ENCODE peak calls at places on chromosomes 3 and 15, in nine cellular contexts. O is tibial nerve, E is foreskin fibroblast, X is PC-9, N is AG10803, Q is transverse colon, I is kidney epithelial cell, J is fibroblast of lung, V is epithelial cell of esophagus. T is an unnamed sample.

GRCh38 chr15:36361351-36361870 is 218.0 kb upstream of the CDIN1 start:
- DNase-seq in O (no peak), E (peak), X (no peak), N (peak), Q (no peak), I (no peak), J (peak), V (peak), T (no peak)

GRCh38 chr3:126548556-126549466 is 9.9 kb downstream of the C3orf22 start:
- DNase-seq in O (no peak), E (no peak), X (no peak), N (no peak), Q (peak), I (no peak), J (no peak), V (no peak), T (no peak)

GRCh38 chr3:8760506-8760905 is 8.9 kb downstream of the OXTR start:
- DNase-seq in O (no peak), E (no peak), X (no peak), N (no peak), Q (no peak), I (no peak), J (peak), V (no peak), T (no peak)

GRCh38 chr15:51621917-51622268 is 678 bp downstream of the DMXL2 start:
- DNase-seq in O (peak), E (peak), X (no peak), N (peak), Q (peak), I (no peak), J (peak), V (peak), T (peak)

GRCh38 chr3:73637042-73637441 is 12.3 kb upstream of the PDZRN3 start:
- DNase-seq in O (no peak), E (peak), X (no peak), N (peak), Q (no peak), I (no peak), J (peak), V (peak), T (no peak)

GRCh38 chr15:82891025-82891390 is 61.5 kb downstream of the HOMER2 start:
- DNase-seq in O (no peak), E (no peak), X (no peak), N (no peak), Q (no peak), I (no peak), J (no peak), V (no peak), T (no peak)

GRCh38 chr15:39139431-39140059 is 441.3 kb upstream of the THBS1 start:
- DNase-seq in O (no peak), E (no peak), X (no peak), N (no peak), Q (no peak), I (no peak), J (no peak), V (no peak), T (no peak)

GRCh38 chr3:37668831-37669610 is 192.7 kb upstream of the CTDSPL start:
- DNase-seq in O (no peak), E (no peak), X (no peak), N (no peak), Q (peak), I (no peak), J (no peak), V (no peak), T (no peak)

DNA sequence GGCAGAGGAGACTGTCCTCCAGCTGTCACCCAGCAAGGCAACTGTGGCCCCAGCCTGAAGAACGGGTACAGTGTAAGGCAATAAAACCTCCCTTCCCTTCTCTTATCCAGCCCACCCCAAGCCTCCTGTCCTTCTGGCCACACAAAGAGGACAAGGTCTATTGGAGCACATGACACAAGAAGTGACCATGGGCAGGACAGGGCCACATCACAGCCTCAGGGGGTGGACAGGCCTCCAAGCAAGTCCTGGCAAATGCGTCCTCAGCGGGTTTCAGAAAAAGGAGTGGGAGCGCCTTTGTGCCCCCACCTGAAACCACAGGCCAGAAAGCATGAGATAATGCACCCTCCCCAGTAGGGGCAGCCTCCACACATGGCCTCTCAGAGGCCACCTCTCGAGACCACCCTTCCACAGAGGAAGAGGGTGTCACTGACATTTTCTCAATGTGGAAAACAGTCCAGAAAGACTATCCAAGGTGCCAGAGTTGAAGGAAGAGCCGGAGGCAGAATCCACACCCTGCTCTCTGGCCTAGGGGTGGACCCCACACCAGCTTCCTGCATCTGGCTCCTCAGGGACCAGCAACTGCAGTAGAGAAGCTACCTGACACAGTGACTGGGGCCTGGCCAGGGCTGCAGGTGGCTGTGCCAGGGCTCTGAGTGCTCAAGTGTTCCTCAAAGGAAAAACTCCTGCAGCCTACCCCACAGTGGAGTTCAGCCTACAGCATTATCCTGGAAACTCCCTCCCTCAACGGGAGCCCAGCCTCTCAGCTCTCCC is 43.9 kb downstream of the CCDC12 start:
- DNase-seq in O (no peak), E (no peak), X (no peak), N (no peak), Q (no peak), I (no peak), J (no peak), V (no peak), T (no peak)
- TF ChIP-seq CTCF in O (no peak), E (no peak), X (no peak), N (no peak), Q (no peak), I (no peak), J (no peak), V (no peak), T (no peak)

GRCh38 chr3:152938974-152939636 is 104.2 kb downstream of the P2RY1 start:
- DNase-seq in O (no peak), E (no peak), X (no peak), N (no peak), Q (no peak), I (no peak), J (no peak), V (no peak), T (no peak)

GRCh38 chr3:152942366-152942765 is 107.4 kb downstream of the P2RY1 start:
- DNase-seq in O (no peak), E (peak), X (no peak), N (no peak), Q (no peak), I (no peak), J (no peak), V (peak), T (no peak)

GRCh38 chr3:152941825-152942224 is 106.9 kb downstream of the P2RY1 start:
- DNase-seq in O (no peak), E (no peak), X (no peak), N (no peak), Q (peak), I (no peak), J (no peak), V (peak), T (no peak)

GRCh38 chr3:152937234-152937633 is 102.3 kb downstream of the P2RY1 start:
- DNase-seq in O (no peak), E (no peak), X (no peak), N (no peak), Q (no peak), I (no peak), J (no peak), V (no peak), T (no peak)
- TF ChIP-seq CTCF in O (peak), E (no peak), X (no peak), N (no peak), Q (no peak), I (no peak), J (peak), V (peak), T (no peak)

GRCh38 chr15:71219646-71220045 is 104.4 kb downstream of the THSD4 start:
- DNase-seq in O (no peak), E (peak), X (no peak), N (peak), Q (no peak), I (no peak), J (peak), V (peak), T (no peak)
- TF ChIP-seq CTCF in O (no peak), E (no peak), X (no peak), N (no peak), Q (no peak), I (no peak), J (no peak), V (no peak), T (no peak)

DNA sequence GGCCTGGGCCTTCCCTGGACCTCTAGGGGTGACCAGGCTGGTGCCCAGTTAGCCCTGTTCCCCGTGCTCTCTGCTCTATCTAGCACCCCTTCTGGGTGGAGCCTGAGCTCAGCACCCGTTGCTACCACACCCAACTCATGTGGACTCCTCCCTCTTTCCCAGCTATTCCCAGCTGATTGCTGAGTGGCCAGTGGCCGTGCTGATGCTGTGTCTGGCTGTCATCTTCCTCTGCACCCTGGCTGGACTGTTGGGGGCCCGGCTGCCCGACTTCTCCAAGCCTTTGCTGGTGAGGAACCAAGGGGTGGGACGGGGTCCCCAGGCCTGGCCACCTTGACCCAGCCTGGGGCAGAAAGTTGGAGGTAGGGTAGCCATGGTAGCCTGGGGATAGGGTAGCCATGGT is 6.2 kb downstream of the DISP2 start:
- DNase-seq in O (no peak), E (no peak), X (no peak), N (no peak), Q (no peak), I (no peak), J (no peak), V (no peak), T (no peak)
- TF ChIP-seq CTCF in O (no peak), E (no peak), X (no peak), N (no peak), Q (no peak), I (no peak), J (no peak), V (no peak), T (no peak)

GRCh38 chr15:100383302-100384107 is 41.7 kb upstream of the ADAMTS17 start:
- DNase-seq in O (peak), E (peak), X (peak), N (no peak), Q (peak), I (no peak), J (peak), V (peak), T (no peak)

GRCh38 chr15:100385300-100385699 is 43.5 kb upstream of the ADAMTS17 start:
- DNase-seq in O (no peak), E (no peak), X (no peak), N (no peak), Q (no peak), I (no peak), J (no peak), V (no peak), T (no peak)

GRCh38 chr15:100384108-100384410 is 42.3 kb upstream of the ADAMTS17 start:
- DNase-seq in O (no peak), E (no peak), X (no peak), N (no peak), Q (no peak), I (no peak), J (no peak), V (no peak), T (no peak)
- TF ChIP-seq CTCF in O (no peak), E (no peak), X (peak), N (no peak), Q (no peak), I (no peak), J (no peak), V (no peak), T (peak)

DNA sequence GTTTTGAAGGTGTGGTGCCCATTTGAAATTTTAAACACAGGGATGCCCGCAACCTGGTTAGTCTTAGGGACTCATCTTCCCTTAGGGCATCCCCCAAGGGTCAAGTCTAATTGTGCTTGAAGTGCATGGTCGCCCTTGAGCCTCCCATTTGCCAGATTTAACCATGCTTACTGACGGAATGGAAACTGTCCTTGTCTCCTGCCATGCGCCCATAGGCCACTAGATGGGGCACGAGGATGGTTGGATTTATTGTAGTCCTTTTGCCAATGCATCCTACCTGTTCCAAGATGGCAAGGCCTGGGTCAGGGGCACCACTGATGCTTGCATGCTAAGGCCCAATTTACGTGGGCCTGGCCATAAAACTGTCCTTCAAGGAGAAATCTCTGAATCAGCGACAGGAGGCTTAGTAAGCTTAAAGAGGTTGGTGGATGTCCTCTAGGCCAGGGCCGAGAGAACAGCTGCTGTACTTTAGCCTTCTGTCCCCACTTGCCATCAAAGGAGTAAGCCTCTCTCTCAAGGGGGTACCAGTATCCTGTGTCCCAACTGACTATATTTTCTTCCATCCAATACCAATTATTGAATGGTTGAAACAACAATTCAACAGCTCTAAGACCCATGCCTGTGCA is 355.4 kb downstream of the OTOL1 start:
- DNase-seq in O (peak), E (peak), X (no peak), N (peak), Q (peak), I (no peak), J (peak), V (peak), T (peak)
- TF ChIP-seq CTCF in O (peak), E (peak), X (peak), N (peak), Q (peak), I (peak), J (peak), V (peak), T (peak)

GRCh38 chr3:46948830-46949671 is 27.5 kb downstream of the CCDC12 start:
- DNase-seq in O (no peak), E (no peak), X (peak), N (no peak), Q (peak), I (no peak), J (no peak), V (no peak), T (no peak)
- TF ChIP-seq CTCF in O (no peak), E (no peak), X (no peak), N (no peak), Q (no peak), I (no peak), J (no peak), V (no peak), T (no peak)

GRCh38 chr3:107133891-107134290 is 243.3 kb upstream of the CCDC54 start:
- DNase-seq in O (no peak), E (no peak), X (no peak), N (no peak), Q (no peak), I (no peak), J (no peak), V (no peak), T (no peak)

GRCh38 chr3:107124885-107125284 is 252.4 kb upstream of the CCDC54 start:
- DNase-seq in O (no peak), E (peak), X (no peak), N (peak), Q (no peak), I (peak), J (peak), V (peak), T (no peak)

GRCh38 chr3:107130089-107130700 is 247.0 kb upstream of the CCDC54 start:
- DNase-seq in O (no peak), E (no peak), X (no peak), N (no peak), Q (no peak), I (no peak), J (no peak), V (no peak), T (no peak)

GRCh38 chr3:107132674-107133073 is 244.6 kb upstream of the CCDC54 start:
- DNase-seq in O (no peak), E (no peak), X (no peak), N (no peak), Q (no peak), I (no peak), J (no peak), V (no peak), T (no peak)

GRCh38 chr3:107128942-107129341 is 248.3 kb upstream of the CCDC54 start:
- DNase-seq in O (no peak), E (no peak), X (no peak), N (no peak), Q (no peak), I (no peak), J (no peak), V (no peak), T (no peak)
- TF ChIP-seq CTCF in O (no peak), E (no peak), X (no peak), N (no peak), Q (no peak), I (no peak), J (no peak), V (no peak), T (no peak)